ENCODE peak calls at places on chromosomes 2 and 18, in eight cellular contexts. O, X, D, M, L, K, B and R are unnamed samples.

GRCh38 chr2:9941196-9941995 is 10.1 kb upstream of the GRHL1 start:
- DNase-seq in M (no peak), K (no peak), B (peak), D (peak), O (no peak), L (no peak), X (peak), R (peak)

GRCh38 chr2:22175002-22175401 is 1051.2 kb downstream of the TDRD15 start:
- DNase-seq in O (no peak), B (no peak), X (no peak), M (no peak), K (no peak), L (no peak), D (no peak), R (no peak)

GRCh38 chr2:65390134-65390533 is 42.3 kb downstream of the SPRED2 start:
- DNase-seq in X (no peak), K (no peak), O (peak), B (no peak), M (no peak), L (no peak), D (no peak), R (no peak)

GRCh38 chr18:58552057-58552461 is 76.8 kb downstream of the ALPK2 start:
- DNase-seq in D (no peak), L (no peak), M (no peak), B (no peak), K (no peak), X (peak), O (no peak), R (peak)

GRCh38 chr18:50372743-50373142 is 2.1 kb upstream of the SKA1 start:
- DNase-seq in D (no peak), K (no peak), B (no peak), X (no peak), O (no peak), L (no peak), M (no peak), R (no peak)

GRCh38 chr2:33304032-33304864 is 172.2 kb upstream of the RASGRP3 start:
- DNase-seq in D (no peak), K (peak), X (no peak), L (no peak), B (no peak), O (no peak), M (no peak), R (no peak)

GRCh38 chr18:53991202-53991601 is 233.3 kb downstream of the MBD2 start:
- DNase-seq in O (no peak), K (peak), B (no peak), D (peak), X (peak), L (no peak), M (no peak), R (peak)

GRCh38 chr2:30756971-30757370 is 50.3 kb downstream of the CAPN13 start:
- DNase-seq in D (no peak), O (no peak), L (no peak), K (no peak), B (no peak), X (no peak), M (no peak), R (no peak)

GRCh38 chr2:55894720-55895119 is 28.9 kb downstream of the EFEMP1 start:
- DNase-seq in B (no peak), O (no peak), D (no peak), X (no peak), K (no peak), M (no peak), L (no peak), R (no peak)

GRCh38 chr2:188042412-188042811 is 249.3 kb upstream of the GULP1 start:
- DNase-seq in L (no peak), K (no peak), X (peak), M (no peak), D (peak), O (no peak), B (no peak), R (peak)

GRCh38 chr2:46776687-46777327 is 138.8 kb downstream of the MCFD2 start:
- DNase-seq in L (peak), M (peak), B (peak), X (peak), O (peak), D (peak), K (peak), R (peak)